ENCODE peak calls at places on chromosomes 1 and 21, in ten cellular contexts. One of them, this sample, is unnamed.

GRCh38 chr21:26506951-26507350 is 66.1 kb downstream of the CYYR1 start:
- DNase-seq in heart left ventricle: no peak
- DNase-seq in psoas muscle: no peak
- DNase-seq in heart right ventricle: no peak
- DNase-seq in fibroblast of pulmonary artery: peak; percentile 18
- DNase-seq in B cell: no peak
- DNase-seq in vagina: no peak
- DNase-seq in pancreas: no peak
- DNase-seq in IMR-90: peak; percentile 7
- DNase-seq in GM12865: no peak
- DNase-seq in this sample: no peak

GRCh38 chr1:229070168-229070567 is 200.7 kb upstream of the RAB4A start:
- DNase-seq in heart left ventricle: peak; percentile 75
- DNase-seq in psoas muscle: peak; percentile 80
- DNase-seq in heart right ventricle: peak; percentile 81
- DNase-seq in fibroblast of pulmonary artery: peak; percentile 71
- DNase-seq in B cell: no peak
- DNase-seq in vagina: peak; percentile 82
- DNase-seq in pancreas: peak; percentile 87
- DNase-seq in IMR-90: peak; percentile 47
- DNase-seq in GM12865: no peak
- DNase-seq in this sample: peak; percentile 62

GRCh38 chr1:2913091-2913490 is 108.2 kb upstream of the ACTRT2 start:
- DNase-seq in heart left ventricle: no peak
- DNase-seq in psoas muscle: no peak
- DNase-seq in heart right ventricle: no peak
- DNase-seq in fibroblast of pulmonary artery: no peak
- DNase-seq in B cell: no peak
- DNase-seq in vagina: no peak
- DNase-seq in pancreas: no peak
- DNase-seq in IMR-90: no peak
- DNase-seq in GM12865: no peak
- DNase-seq in this sample: no peak

GRCh38 chr1:93690921-93691789 is 9.5 kb upstream of the BCAR3 start:
- DNase-seq in heart left ventricle: no peak
- DNase-seq in psoas muscle: no peak
- DNase-seq in heart right ventricle: no peak
- DNase-seq in fibroblast of pulmonary artery: no peak
- DNase-seq in B cell: no peak
- DNase-seq in vagina: no peak
- DNase-seq in pancreas: no peak
- DNase-seq in IMR-90: no peak
- DNase-seq in GM12865: no peak
- DNase-seq in this sample: no peak

GRCh38 chr1:181190362-181191035 is 102.0 kb downstream of the IER5 start:
- DNase-seq in heart left ventricle: no peak
- DNase-seq in psoas muscle: no peak
- DNase-seq in heart right ventricle: no peak
- DNase-seq in fibroblast of pulmonary artery: no peak
- DNase-seq in B cell: no peak
- DNase-seq in vagina: no peak
- DNase-seq in pancreas: no peak
- DNase-seq in IMR-90: no peak
- DNase-seq in GM12865: peak; percentile 12
- DNase-seq in this sample: no peak

GRCh38 chr21:42382915-42383314 is 12.9 kb downstream of the TMPRSS3 start:
- DNase-seq in heart left ventricle: no peak
- DNase-seq in psoas muscle: no peak
- DNase-seq in heart right ventricle: no peak
- DNase-seq in fibroblast of pulmonary artery: no peak
- DNase-seq in B cell: no peak
- DNase-seq in vagina: no peak
- DNase-seq in pancreas: no peak
- DNase-seq in IMR-90: no peak
- DNase-seq in GM12865: no peak
- DNase-seq in this sample: no peak

GRCh38 chr1:87989346-87989745 is 660.7 kb downstream of the LMO4 start:
- DNase-seq in heart left ventricle: no peak
- DNase-seq in psoas muscle: no peak
- DNase-seq in heart right ventricle: no peak
- DNase-seq in fibroblast of pulmonary artery: no peak
- DNase-seq in B cell: no peak
- DNase-seq in vagina: no peak
- DNase-seq in pancreas: no peak
- DNase-seq in IMR-90: no peak
- DNase-seq in GM12865: no peak
- DNase-seq in this sample: no peak

GRCh38 chr1:19852036-19852435 is 30.2 kb upstream of the OTUD3 start:
- DNase-seq in heart left ventricle: no peak
- DNase-seq in psoas muscle: no peak
- DNase-seq in heart right ventricle: no peak
- DNase-seq in fibroblast of pulmonary artery: no peak
- DNase-seq in B cell: no peak
- DNase-seq in vagina: no peak
- DNase-seq in pancreas: no peak
- DNase-seq in IMR-90: no peak
- DNase-seq in GM12865: no peak
- DNase-seq in this sample: no peak

GRCh38 chr1:48673725-48674124 is 103.0 kb downstream of the BEND5 start:
- DNase-seq in heart left ventricle: no peak
- DNase-seq in psoas muscle: no peak
- DNase-seq in heart right ventricle: no peak
- DNase-seq in fibroblast of pulmonary artery: no peak
- DNase-seq in B cell: no peak
- DNase-seq in vagina: no peak
- DNase-seq in pancreas: no peak
- DNase-seq in IMR-90: no peak
- DNase-seq in GM12865: no peak
- DNase-seq in this sample: no peak

GRCh38 chr1:143735764-143736461 is 235.9 kb downstream of the FAM72C start:
- DNase-seq in heart left ventricle: no peak
- DNase-seq in psoas muscle: no peak
- DNase-seq in heart right ventricle: no peak
- DNase-seq in fibroblast of pulmonary artery: peak; percentile 20
- DNase-seq in B cell: no peak
- DNase-seq in vagina: no peak
- DNase-seq in pancreas: no peak
- DNase-seq in IMR-90: no peak
- DNase-seq in GM12865: peak; percentile 14
- DNase-seq in this sample: no peak

GRCh38 chr1:53303175-53303574 is 24.7 kb downstream of the LRP8 start:
- DNase-seq in heart left ventricle: no peak
- DNase-seq in psoas muscle: no peak
- DNase-seq in heart right ventricle: no peak
- DNase-seq in fibroblast of pulmonary artery: no peak
- DNase-seq in B cell: no peak
- DNase-seq in vagina: no peak
- DNase-seq in pancreas: no peak
- DNase-seq in IMR-90: no peak
- DNase-seq in GM12865: no peak
- DNase-seq in this sample: no peak

GRCh38 chr1:161486806-161487482 is 18.3 kb upstream of the FCGR2A start:
- DNase-seq in heart left ventricle: no peak
- DNase-seq in psoas muscle: no peak
- DNase-seq in heart right ventricle: no peak
- DNase-seq in fibroblast of pulmonary artery: peak; percentile 83
- DNase-seq in B cell: peak; percentile 70
- DNase-seq in vagina: no peak
- DNase-seq in pancreas: peak; percentile 29
- DNase-seq in IMR-90: peak; percentile 74
- DNase-seq in GM12865: peak; percentile 81
- DNase-seq in this sample: no peak

GRCh38 chr1:114669562-114670082 is at the start of gene DENND2C:
- DNase-seq in heart left ventricle: no peak
- DNase-seq in psoas muscle: no peak
- DNase-seq in heart right ventricle: no peak
- DNase-seq in fibroblast of pulmonary artery: no peak
- DNase-seq in B cell: no peak
- DNase-seq in vagina: no peak
- DNase-seq in pancreas: no peak
- DNase-seq in IMR-90: no peak
- DNase-seq in GM12865: no peak
- DNase-seq in this sample: no peak
- TF ChIP-seq CTCF in heart left ventricle: no peak
- TF ChIP-seq CTCF in psoas muscle: no peak
- TF ChIP-seq CTCF in heart right ventricle: no peak
- TF ChIP-seq CTCF in fibroblast of pulmonary artery: no peak
- TF ChIP-seq CTCF in B cell: no peak
- TF ChIP-seq CTCF in vagina: no peak
- TF ChIP-seq CTCF in pancreas: no peak
- TF ChIP-seq CTCF in IMR-90: no peak
- TF ChIP-seq CTCF in GM12865: peak; percentile 26
- TF ChIP-seq CTCF in this sample: peak; percentile 8

GRCh38 chr1:41431490-41432350 is 52.8 kb downstream of the EDN2 start:
- DNase-seq in heart left ventricle: peak; percentile 50
- DNase-seq in psoas muscle: peak; percentile 54
- DNase-seq in heart right ventricle: peak; percentile 59
- DNase-seq in fibroblast of pulmonary artery: no peak
- DNase-seq in B cell: no peak
- DNase-seq in vagina: no peak
- DNase-seq in pancreas: no peak
- DNase-seq in IMR-90: no peak
- DNase-seq in GM12865: no peak
- DNase-seq in this sample: no peak
- TF ChIP-seq CTCF in heart left ventricle: peak; percentile 14
- TF ChIP-seq CTCF in psoas muscle: no peak
- TF ChIP-seq CTCF in heart right ventricle: no peak
- TF ChIP-seq CTCF in fibroblast of pulmonary artery: no peak
- TF ChIP-seq CTCF in B cell: no peak
- TF ChIP-seq CTCF in vagina: no peak
- TF ChIP-seq CTCF in pancreas: no peak
- TF ChIP-seq CTCF in IMR-90: no peak
- TF ChIP-seq CTCF in GM12865: no peak
- TF ChIP-seq CTCF in this sample: no peak

GRCh38 chr1:200479816-200480215 is 70.0 kb upstream of the ZNF281 start:
- DNase-seq in heart left ventricle: no peak
- DNase-seq in psoas muscle: no peak
- DNase-seq in heart right ventricle: no peak
- DNase-seq in fibroblast of pulmonary artery: no peak
- DNase-seq in B cell: no peak
- DNase-seq in vagina: no peak
- DNase-seq in pancreas: no peak
- DNase-seq in IMR-90: no peak
- DNase-seq in GM12865: no peak
- DNase-seq in this sample: no peak

GRCh38 chr1:200478945-200479558 is 69.2 kb upstream of the ZNF281 start:
- DNase-seq in heart left ventricle: no peak
- DNase-seq in psoas muscle: no peak
- DNase-seq in heart right ventricle: no peak
- DNase-seq in fibroblast of pulmonary artery: no peak
- DNase-seq in B cell: no peak
- DNase-seq in vagina: no peak
- DNase-seq in pancreas: no peak
- DNase-seq in IMR-90: no peak
- DNase-seq in GM12865: no peak
- DNase-seq in this sample: no peak

GRCh38 chr1:200487650-200488049 is 77.8 kb upstream of the ZNF281 start:
- DNase-seq in heart left ventricle: no peak
- DNase-seq in psoas muscle: no peak
- DNase-seq in heart right ventricle: no peak
- DNase-seq in fibroblast of pulmonary artery: no peak
- DNase-seq in B cell: no peak
- DNase-seq in vagina: no peak
- DNase-seq in pancreas: no peak
- DNase-seq in IMR-90: no peak
- DNase-seq in GM12865: no peak
- DNase-seq in this sample: no peak

GRCh38 chr1:200486634-200487033 is 76.8 kb upstream of the ZNF281 start:
- DNase-seq in heart left ventricle: no peak
- DNase-seq in psoas muscle: no peak
- DNase-seq in heart right ventricle: no peak
- DNase-seq in fibroblast of pulmonary artery: no peak
- DNase-seq in B cell: no peak
- DNase-seq in vagina: no peak
- DNase-seq in pancreas: no peak
- DNase-seq in IMR-90: no peak
- DNase-seq in GM12865: no peak
- DNase-seq in this sample: no peak

DNA sequence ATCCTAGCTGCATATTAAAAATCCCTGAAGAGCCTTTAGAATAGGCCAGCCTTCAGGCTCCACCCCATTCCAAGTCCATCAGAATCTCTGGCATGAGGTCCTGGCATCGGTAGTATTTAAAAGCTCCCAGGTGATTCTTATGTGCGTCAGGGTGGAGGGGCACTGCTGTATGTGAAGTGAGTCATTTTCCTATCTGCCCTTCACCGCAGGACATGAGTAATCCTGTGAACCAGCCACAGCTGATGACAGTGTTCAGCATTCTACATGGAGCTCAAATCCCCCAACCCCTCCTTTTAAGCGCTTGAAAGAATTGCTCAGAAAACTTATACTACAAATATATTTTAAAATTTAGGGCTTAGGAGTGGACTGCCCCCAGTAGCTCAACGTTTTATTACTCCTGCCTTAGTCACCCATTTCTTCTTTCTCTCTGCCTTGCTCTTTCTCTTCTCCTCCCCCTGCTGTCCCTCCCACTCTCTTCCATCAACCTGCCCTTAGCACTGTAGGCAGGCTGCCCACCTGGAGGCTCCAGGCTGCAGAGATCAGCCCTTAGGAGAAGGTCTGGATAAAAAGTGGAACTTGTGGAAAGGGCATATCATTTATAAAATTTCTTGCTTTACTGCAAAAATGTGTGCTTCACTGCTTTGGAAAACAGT is 73.8 kb upstream of the ZNF281 start:
- DNase-seq in heart left ventricle: no peak
- DNase-seq in psoas muscle: no peak
- DNase-seq in heart right ventricle: no peak
- DNase-seq in fibroblast of pulmonary artery: peak; percentile 97
- DNase-seq in B cell: no peak
- DNase-seq in vagina: no peak
- DNase-seq in pancreas: peak; percentile 45
- DNase-seq in IMR-90: peak; percentile 100
- DNase-seq in GM12865: peak; percentile 89
- DNase-seq in this sample: no peak
- TF ChIP-seq CTCF in heart left ventricle: no peak
- TF ChIP-seq CTCF in psoas muscle: no peak
- TF ChIP-seq CTCF in heart right ventricle: no peak
- TF ChIP-seq CTCF in fibroblast of pulmonary artery: no peak
- TF ChIP-seq CTCF in B cell: no peak
- TF ChIP-seq CTCF in vagina: no peak
- TF ChIP-seq CTCF in pancreas: no peak
- TF ChIP-seq CTCF in IMR-90: peak; percentile 12
- TF ChIP-seq CTCF in GM12865: no peak
- TF ChIP-seq CTCF in this sample: no peak

DNA sequence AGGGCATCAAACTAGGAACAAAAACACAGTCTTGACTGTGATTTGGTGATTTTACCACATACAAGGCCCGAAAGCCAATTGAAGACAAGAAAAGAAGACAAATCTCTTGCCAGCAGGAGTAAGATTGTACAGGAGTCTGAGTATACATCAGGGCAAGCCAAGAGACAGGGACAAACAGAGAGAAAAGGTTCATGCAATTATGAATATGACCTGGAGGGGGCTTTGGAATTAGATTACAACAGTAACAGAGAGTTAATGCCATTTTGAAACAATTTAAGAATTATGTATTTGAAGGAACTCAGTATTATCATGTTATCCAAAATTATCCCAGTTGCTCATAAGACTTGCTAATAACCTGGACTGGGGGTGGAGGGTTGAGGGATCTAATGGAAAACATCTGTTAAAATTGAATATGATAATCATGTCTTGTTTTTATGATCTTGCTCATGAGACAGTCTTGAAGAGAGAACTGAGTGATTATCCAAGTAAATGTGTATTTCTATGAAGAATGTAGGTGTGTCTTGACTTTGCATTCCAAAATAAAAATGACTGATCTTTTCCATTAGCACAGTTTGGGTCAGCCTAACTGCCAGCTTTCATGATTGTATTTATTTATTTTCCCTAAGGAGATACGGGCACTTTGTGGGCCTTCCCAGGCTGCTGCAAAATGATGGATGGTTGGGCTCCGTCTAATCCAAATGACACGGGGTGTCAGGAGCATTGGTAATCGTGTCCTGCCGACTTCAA is 117.7 kb downstream of the ERG start:
- DNase-seq in heart left ventricle: no peak
- DNase-seq in psoas muscle: no peak
- DNase-seq in heart right ventricle: no peak
- DNase-seq in fibroblast of pulmonary artery: peak; percentile 52
- DNase-seq in B cell: no peak
- DNase-seq in vagina: no peak
- DNase-seq in pancreas: no peak
- DNase-seq in IMR-90: peak; percentile 8
- DNase-seq in GM12865: no peak
- DNase-seq in this sample: no peak
- TF ChIP-seq CTCF in heart left ventricle: no peak
- TF ChIP-seq CTCF in psoas muscle: no peak
- TF ChIP-seq CTCF in heart right ventricle: no peak
- TF ChIP-seq CTCF in fibroblast of pulmonary artery: peak; percentile 54
- TF ChIP-seq CTCF in B cell: no peak
- TF ChIP-seq CTCF in vagina: no peak
- TF ChIP-seq CTCF in pancreas: no peak
- TF ChIP-seq CTCF in IMR-90: peak; percentile 32
- TF ChIP-seq CTCF in GM12865: no peak
- TF ChIP-seq CTCF in this sample: no peak